ENCODE peak calls at places on chromosomes 6 and 20, in eight cellular contexts. I, E, H, X, M, Y, K and L are unnamed samples.

GRCh38 chr6:114764866-114765265 is 422.0 kb upstream of the HS3ST5 start:
- DNase-seq in I (no peak), E (no peak), H (no peak), X (no peak), M (no peak), Y (no peak), K (no peak), L (no peak)

GRCh38 chr6:157649311-157650260 is 173.5 kb upstream of the SNX9 start:
- DNase-seq in I (no peak), E (no peak), H (no peak), X (no peak), M (peak), Y (no peak), K (no peak), L (no peak)

GRCh38 chr6:2839195-2839981 is 2.3 kb downstream of the SERPINB1 start:
- DNase-seq in I (peak), E (peak), H (no peak), X (no peak), M (no peak), Y (peak), K (no peak), L (no peak)

GRCh38 chr6:131532476-131533108 is 40.4 kb upstream of the ARG1 start:
- DNase-seq in I (peak), E (no peak), H (peak), X (no peak), M (no peak), Y (no peak), K (no peak), L (no peak)

GRCh38 chr6:84515082-84515481 is 249.3 kb downstream of the TBX18 start:
- DNase-seq in I (no peak), E (no peak), H (no peak), X (no peak), M (no peak), Y (no peak), K (no peak), L (no peak)

GRCh38 chr20:43658068-43658722 is 8.7 kb upstream of the MYBL2 start:
- DNase-seq in I (peak), E (peak), H (no peak), X (peak), M (no peak), Y (peak), K (no peak), L (no peak)

GRCh38 chr20:64131406-64131805 is 24.0 kb upstream of the NPBWR2 start:
- DNase-seq in I (no peak), E (peak), H (no peak), X (no peak), M (peak), Y (peak), K (peak), L (no peak)

GRCh38 chr6:121817141-121817540 is 381.7 kb downstream of the GJA1 start:
- DNase-seq in I (peak), E (no peak), H (no peak), X (no peak), M (no peak), Y (no peak), K (no peak), L (no peak)

GRCh38 chr20:49179368-49180277 is 8.5 kb downstream of the STAU1 start:
- DNase-seq in I (no peak), E (no peak), H (no peak), X (no peak), M (no peak), Y (peak), K (no peak), L (no peak)

GRCh38 chr6:98832282-98833100 is 1.9 kb upstream of the POU3F2 start:
- DNase-seq in I (peak), E (no peak), H (no peak), X (no peak), M (peak), Y (no peak), K (no peak), L (peak)

GRCh38 chr6:73648166-73648565 is 5.6 kb downstream of the SLC17A5 start:
- DNase-seq in I (peak), E (no peak), H (no peak), X (no peak), M (no peak), Y (peak), K (no peak), L (no peak)

GRCh38 chr20:39849664-39850063 is 839.4 kb downstream of the MAFB start:
- DNase-seq in I (peak), E (no peak), H (no peak), X (no peak), M (peak), Y (no peak), K (no peak), L (no peak)

GRCh38 chr6:90284236-90284744 is 12.4 kb downstream of the BACH2 start:
- DNase-seq in I (peak), E (peak), H (no peak), X (peak), M (no peak), Y (no peak), K (no peak), L (no peak)

GRCh38 chr6:31336872-31337496 is 20.0 kb downstream of the HLA-B start:
- DNase-seq in I (no peak), E (no peak), H (no peak), X (no peak), M (no peak), Y (no peak), K (no peak), L (no peak)

GRCh38 chr20:37323985-37324384 is 22.0 kb upstream of the SRC start:
- DNase-seq in I (peak), E (no peak), H (no peak), X (no peak), M (no peak), Y (no peak), K (no peak), L (no peak)

GRCh38 chr6:98695076-98695816 is 139.1 kb upstream of the POU3F2 start:
- DNase-seq in I (no peak), E (no peak), H (no peak), X (no peak), M (no peak), Y (no peak), K (no peak), L (no peak)

GRCh38 chr20:1524004-1524403 is 32.8 kb upstream of the SIRPB2 start:
- DNase-seq in I (no peak), E (no peak), H (no peak), X (no peak), M (no peak), Y (no peak), K (no peak), L (no peak)

GRCh38 chr6:43736211-43736786 is 33.7 kb upstream of the VEGFA start:
- DNase-seq in I (no peak), E (no peak), H (no peak), X (no peak), M (peak), Y (peak), K (no peak), L (no peak)

GRCh38 chr20:21179796-21180195 is 53.9 kb downstream of the KIZ start:
- DNase-seq in I (peak), E (no peak), H (no peak), X (no peak), M (no peak), Y (no peak), K (no peak), L (no peak)

GRCh38 chr20:36827541-36828279 is 48.2 kb upstream of the TLDC2 start:
- DNase-seq in I (no peak), E (no peak), H (peak), X (no peak), M (no peak), Y (no peak), K (no peak), L (no peak)

GRCh38 chr6:133814235-133814634 is 74.7 kb upstream of the TCF21 start:
- DNase-seq in I (peak), E (no peak), H (no peak), X (no peak), M (no peak), Y (no peak), K (no peak), L (no peak)

GRCh38 chr6:11810854-11811643 is 32.4 kb upstream of the ADTRP start:
- DNase-seq in I (peak), E (no peak), H (no peak), X (no peak), M (no peak), Y (no peak), K (no peak), L (no peak)

GRCh38 chr6:15593798-15594197 is 69.0 kb downstream of the DTNBP1 start:
- DNase-seq in I (peak), E (no peak), H (no peak), X (no peak), M (no peak), Y (no peak), K (no peak), L (no peak)

GRCh38 chr6:138291849-138292181 is 73.5 kb upstream of the PBOV1 start:
- DNase-seq in I (no peak), E (no peak), H (no peak), X (no peak), M (peak), Y (no peak), K (no peak), L (no peak)

GRCh38 chr6:75602164-75602896 is 650 bp downstream of the SENP6 start:
- DNase-seq in I (peak), E (no peak), H (no peak), X (peak), M (peak), Y (no peak), K (peak), L (peak)

GRCh38 chr6:36692861-36693702 is 4.5 kb upstream of the RAB44 start:
- DNase-seq in I (no peak), E (no peak), H (no peak), X (no peak), M (no peak), Y (no peak), K (no peak), L (no peak)

GRCh38 chr6:78487401-78487800 is 379.9 kb upstream of the IRAK1BP1 start:
- DNase-seq in I (peak), E (no peak), H (no peak), X (no peak), M (no peak), Y (no peak), K (no peak), L (no peak)

GRCh38 chr6:87808005-87808757 is 106.1 kb upstream of the AKIRIN2 start:
- DNase-seq in I (peak), E (no peak), H (no peak), X (no peak), M (no peak), Y (no peak), K (no peak), L (no peak)

GRCh38 chr20:16926626-16927025 is 178.5 kb downstream of the OTOR start:
- DNase-seq in I (no peak), E (no peak), H (no peak), X (no peak), M (no peak), Y (no peak), K (no peak), L (no peak)

GRCh38 chr6:35474978-35475570 is 6.9 kb downstream of the RPL10A start:
- DNase-seq in I (no peak), E (no peak), H (no peak), X (no peak), M (no peak), Y (no peak), K (peak), L (no peak)
- TF ChIP-seq USF2 in I (no peak), E (no peak), H (no peak), X (no peak), M (no peak), Y (no peak), K (no peak), L (no peak)

GRCh38 chr6:110980648-110981047 is 1.2 kb upstream of the RPF2 start:
- DNase-seq in I (no peak), E (no peak), H (no peak), X (no peak), M (no peak), Y (no peak), K (no peak), L (no peak)
- TF ChIP-seq USF2 in I (no peak), E (no peak), H (no peak), X (no peak), M (no peak), Y (no peak), K (no peak), L (no peak)

GRCh38 chr6:13624871-13625288 is 9.7 kb downstream of the NOL7 start:
- DNase-seq in I (peak), E (peak), H (no peak), X (peak), M (peak), Y (peak), K (no peak), L (peak)
- TF ChIP-seq USF2 in I (no peak), E (no peak), H (no peak), X (no peak), M (no peak), Y (no peak), K (no peak), L (no peak)

DNA sequence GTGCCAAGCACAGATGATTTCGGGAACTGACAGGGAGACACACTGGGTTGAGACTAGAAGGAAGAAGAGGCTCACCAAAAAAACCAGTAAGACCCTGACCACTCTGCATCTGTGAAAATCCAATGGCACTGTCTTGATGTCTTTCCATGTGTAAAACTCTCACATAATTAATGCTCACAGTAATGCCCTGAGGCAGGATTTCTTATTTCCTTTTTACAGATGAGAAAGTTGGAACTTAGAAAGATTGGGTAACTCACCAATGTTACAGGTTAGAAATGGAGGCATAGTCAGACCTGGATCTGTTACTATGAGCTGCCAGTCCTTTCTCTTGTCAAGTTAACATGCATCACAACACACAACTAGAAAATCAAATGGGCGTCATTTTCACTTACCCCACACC is 151.0 kb upstream of the MCHR2 start:
- DNase-seq in I (no peak), E (no peak), H (no peak), X (no peak), M (no peak), Y (no peak), K (no peak), L (no peak)
- TF ChIP-seq USF2 in I (no peak), E (no peak), H (no peak), X (no peak), M (no peak), Y (no peak), K (no peak), L (no peak)

DNA sequence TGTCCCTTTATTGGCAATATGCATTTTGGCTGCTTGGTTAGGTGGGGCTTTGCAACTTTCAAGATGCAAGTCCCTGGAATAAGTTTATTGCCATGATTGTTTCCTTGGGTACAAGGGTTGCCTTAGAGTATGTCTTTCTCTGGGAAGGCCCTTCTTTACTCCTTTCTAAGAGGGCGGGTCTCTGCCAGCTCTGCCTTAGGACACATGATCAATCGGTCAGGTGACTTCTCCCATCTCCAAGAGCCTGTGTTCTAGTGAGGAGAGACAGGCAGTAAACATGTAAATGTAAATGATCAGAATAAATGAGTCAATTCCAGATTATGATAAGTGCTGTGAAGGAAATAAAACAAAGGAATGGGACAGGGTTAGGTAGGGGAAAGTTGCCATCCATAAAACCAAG is 43.2 kb upstream of the BCAS1 start:
- DNase-seq in I (no peak), E (no peak), H (no peak), X (no peak), M (no peak), Y (no peak), K (no peak), L (no peak)
- TF ChIP-seq USF2 in I (no peak), E (peak), H (no peak), X (no peak), M (no peak), Y (no peak), K (peak), L (peak)

GRCh38 chr6:127267742-127268588 is 1.3 kb downstream of the RNF146 start:
- DNase-seq in I (no peak), E (peak), H (no peak), X (no peak), M (peak), Y (peak), K (no peak), L (no peak)

GRCh38 chr6:127266178-127266891 is at the start of gene RNF146:
- DNase-seq in I (peak), E (peak), H (peak), X (peak), M (peak), Y (peak), K (peak), L (peak)

DNA sequence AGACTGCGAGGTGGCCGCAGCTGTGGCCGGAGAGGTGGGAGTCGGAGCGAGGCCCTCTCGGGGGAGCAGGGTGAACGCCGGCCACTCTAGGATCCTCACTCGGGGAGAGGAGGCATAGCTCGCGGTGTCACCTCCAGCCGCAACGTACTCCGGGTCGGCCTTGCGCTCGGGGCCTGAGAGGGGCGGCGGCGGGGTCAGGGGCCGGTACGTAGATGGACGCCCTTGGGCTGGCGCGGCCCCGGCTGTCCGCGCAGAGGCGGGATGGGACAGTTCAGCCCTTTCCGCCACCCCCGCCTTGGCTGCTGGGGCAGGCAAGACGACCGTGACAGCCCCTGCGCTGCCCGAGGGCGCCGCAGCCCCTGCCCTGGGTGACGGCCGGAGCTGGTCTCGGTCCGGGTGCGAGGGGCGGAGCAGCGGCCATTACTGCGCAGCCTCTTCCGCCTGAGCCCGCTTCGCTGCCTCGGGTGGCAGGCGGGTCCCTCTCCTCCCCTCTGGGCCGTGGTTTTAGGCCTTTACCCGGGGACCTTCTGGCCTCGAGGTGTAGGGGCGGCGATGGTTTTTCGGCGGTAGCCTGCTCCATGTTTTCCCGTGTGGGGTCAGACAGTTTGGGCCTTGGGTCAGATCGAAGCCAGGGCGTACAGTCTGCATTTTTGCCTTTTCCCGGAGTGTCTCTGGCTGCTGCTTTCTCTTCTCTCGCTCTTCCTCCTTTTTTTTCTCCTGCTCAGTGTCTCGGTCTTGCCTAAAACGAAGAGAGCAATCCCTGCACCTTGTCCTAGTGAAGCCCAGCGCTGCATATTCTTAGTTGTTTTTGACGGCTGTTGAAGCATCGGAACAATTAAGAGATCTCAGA is 453 bp downstream of the RNF146 start:
- DNase-seq in I (peak), E (peak), H (no peak), X (peak), M (peak), Y (no peak), K (peak), L (peak)
- TF ChIP-seq USF2 in I (no peak), E (no peak), H (no peak), X (no peak), M (no peak), Y (peak), K (no peak), L (peak)